ENCODE peak calls at places on chromosomes 1 and 21, in five cellular contexts. T is AG10803, H is sigmoid colon, Q is heart right ventricle, Z is lung. D is an unnamed sample.

GRCh38 chr1:48309564-48310082 is 87.1 kb downstream of the SLC5A9 start:
- DNase-seq in T (no peak), H (no peak), Q (no peak), Z (no peak), D (no peak)

GRCh38 chr1:201346337-201346939 is 31.0 kb downstream of the TNNT2 start:
- DNase-seq in T (peak), H (no peak), Q (no peak), Z (peak), D (peak)

GRCh38 chr1:214516434-214517326 is 34.7 kb downstream of the PTPN14 start:
- DNase-seq in T (no peak), H (no peak), Q (no peak), Z (no peak), D (no peak)

GRCh38 chr1:25360596-25361581 is 22.8 kb downstream of the TMEM50A start:
- DNase-seq in T (peak), H (no peak), Q (no peak), Z (no peak), D (peak)

GRCh38 chr1:9843576-9843945 is 19.8 kb upstream of the CLSTN1 start:
- DNase-seq in T (no peak), H (peak), Q (no peak), Z (no peak), D (no peak)

GRCh38 chr1:87968259-87968955 is 639.7 kb downstream of the LMO4 start:
- DNase-seq in T (peak), H (peak), Q (peak), Z (no peak), D (no peak)

GRCh38 chr1:95352767-95353166 is 118.8 kb downstream of the RWDD3 start:
- DNase-seq in T (no peak), H (no peak), Q (no peak), Z (peak), D (no peak)

GRCh38 chr1:116560704-116561490 is 9.9 kb downstream of the CD58 start:
- DNase-seq in T (no peak), H (no peak), Q (no peak), Z (no peak), D (no peak)

GRCh38 chr1:193421487-193421886 is 235.1 kb upstream of the B3GALT2 start:
- DNase-seq in T (no peak), H (no peak), Q (no peak), Z (no peak), D (no peak)

GRCh38 chr1:46533179-46533864 is 18.1 kb downstream of the KNCN start:
- DNase-seq in T (peak), H (no peak), Q (peak), Z (no peak), D (peak)

GRCh38 chr1:93576346-93576745 is 105.3 kb downstream of the BCAR3 start:
- DNase-seq in T (peak), H (peak), Q (peak), Z (no peak), D (no peak)

GRCh38 chr1:8121261-8122159 is 95.4 kb upstream of the ERRFI1 start:
- DNase-seq in T (peak), H (peak), Q (no peak), Z (peak), D (peak)

GRCh38 chr1:108482708-108483107 is 32.6 kb downstream of the NBPF6 start:
- DNase-seq in T (no peak), H (no peak), Q (no peak), Z (no peak), D (no peak)

GRCh38 chr1:4483031-4483625 is 171.3 kb upstream of the AJAP1 start:
- DNase-seq in T (no peak), H (peak), Q (no peak), Z (no peak), D (no peak)

GRCh38 chr21:46564391-46564790 is 40.5 kb downstream of the S100B start:
- DNase-seq in T (peak), H (no peak), Q (no peak), Z (no peak), D (no peak)

GRCh38 chr1:203325004-203325417 is 19.7 kb downstream of the BTG2 start:
- DNase-seq in T (no peak), H (no peak), Q (no peak), Z (no peak), D (no peak)

GRCh38 chr1:10975567-10976326 is 36.7 kb upstream of the TARDBP start:
- DNase-seq in T (peak), H (peak), Q (no peak), Z (no peak), D (peak)

GRCh38 chr1:63886348-63886747 is 112.5 kb downstream of the ROR1 start:
- DNase-seq in T (no peak), H (no peak), Q (no peak), Z (no peak), D (no peak)
- H3K4me3 ChIP-seq in T (no peak), H (no peak), Q (no peak), Z (no peak), D (no peak)

GRCh38 chr21:16993416-16994044 is 519.3 kb upstream of the CXADR start:
- DNase-seq in T (no peak), H (no peak), Q (no peak), Z (no peak), D (no peak)

GRCh38 chr21:16992448-16992847 is 520.4 kb upstream of the CXADR start:
- DNase-seq in T (no peak), H (no peak), Q (no peak), Z (no peak), D (no peak)
- TF ChIP-seq CTCF in T (no peak), H (no peak), Q (no peak), Z (no peak), D (no peak)

GRCh38 chr1:29999595-29999994 is 723.8 kb downstream of the MATN1 start:
- DNase-seq in T (no peak), H (no peak), Q (no peak), Z (peak), D (no peak)

GRCh38 chr1:30001011-30001410 is 722.4 kb downstream of the MATN1 start:
- DNase-seq in T (no peak), H (no peak), Q (no peak), Z (no peak), D (no peak)

GRCh38 chr1:29993950-29994349 is 729.4 kb downstream of the MATN1 start:
- DNase-seq in T (no peak), H (no peak), Q (no peak), Z (no peak), D (no peak)

GRCh38 chr1:30001452-30002039 is 721.8 kb downstream of the MATN1 start:
- DNase-seq in T (no peak), H (no peak), Q (no peak), Z (no peak), D (no peak)

GRCh38 chr1:29998686-29999085 is 724.7 kb downstream of the MATN1 start:
- DNase-seq in T (no peak), H (no peak), Q (no peak), Z (no peak), D (no peak)
- H3K4me3 ChIP-seq in T (no peak), H (no peak), Q (no peak), Z (no peak), D (no peak)

GRCh38 chr1:205568135-205568468 is 63.6 kb downstream of the CDK18 start:
- DNase-seq in T (no peak), H (peak), Q (no peak), Z (no peak), D (no peak)

GRCh38 chr1:205569411-205570172 is 62.2 kb downstream of the ELK4 start:
- DNase-seq in T (no peak), H (peak), Q (no peak), Z (no peak), D (no peak)

GRCh38 chr1:205567716-205568115 is 63.2 kb downstream of the CDK18 start:
- DNase-seq in T (no peak), H (peak), Q (no peak), Z (no peak), D (no peak)

GRCh38 chr1:205570173-205570501 is 61.7 kb downstream of the ELK4 start:
- DNase-seq in T (no peak), H (peak), Q (no peak), Z (no peak), D (no peak)

GRCh38 chr1:205568469-205569361 is 63.1 kb downstream of the ELK4 start:
- DNase-seq in T (no peak), H (peak), Q (no peak), Z (no peak), D (no peak)
- TF ChIP-seq CTCF in T (peak), H (no peak), Q (peak), Z (no peak), D (no peak)

GRCh38 chr1:78658901-78659300 is 9.3 kb downstream of the IFI44 start:
- DNase-seq in T (no peak), H (no peak), Q (no peak), Z (no peak), D (no peak)
- H3K4me3 ChIP-seq in T (no peak), H (no peak), Q (no peak), Z (no peak), D (no peak)

GRCh38 chr1:197178998-197179397 is 32.5 kb upstream of the ASPM start:
- DNase-seq in T (peak), H (no peak), Q (no peak), Z (no peak), D (no peak)
- TF ChIP-seq CTCF in T (peak), H (no peak), Q (no peak), Z (no peak), D (no peak)

GRCh38 chr1:18956189-18957135 is at the start of gene IFFO2:
- DNase-seq in T (peak), H (peak), Q (peak), Z (peak), D (peak)

GRCh38 chr1:18957136-18957521 is 653 bp upstream of the IFFO2 start:
- DNase-seq in T (no peak), H (no peak), Q (no peak), Z (no peak), D (peak)

GRCh38 chr1:18959591-18959990 is 3.1 kb upstream of the IFFO2 start:
- DNase-seq in T (no peak), H (peak), Q (no peak), Z (no peak), D (no peak)

GRCh38 chr1:18955442-18956188 is 861 bp downstream of the IFFO2 start:
- DNase-seq in T (no peak), H (no peak), Q (peak), Z (no peak), D (peak)

GRCh38 chr1:18957532-18958295 is 1.2 kb upstream of the IFFO2 start:
- DNase-seq in T (no peak), H (no peak), Q (no peak), Z (no peak), D (peak)
- H3K4me3 ChIP-seq in T (peak), H (peak), Q (no peak), Z (no peak), D (no peak)

GRCh38 chr1:85393490-85393889 is 71.5 kb downstream of the DDAH1 start:
- DNase-seq in T (no peak), H (no peak), Q (no peak), Z (no peak), D (no peak)

GRCh38 chr1:85394130-85394529 is 70.8 kb downstream of the DDAH1 start:
- DNase-seq in T (no peak), H (no peak), Q (no peak), Z (no peak), D (no peak)

GRCh38 chr1:85396194-85396593 is 68.8 kb downstream of the DDAH1 start:
- DNase-seq in T (no peak), H (no peak), Q (no peak), Z (no peak), D (no peak)

GRCh38 chr1:85397490-85398044 is 67.4 kb downstream of the DDAH1 start:
- DNase-seq in T (no peak), H (no peak), Q (no peak), Z (no peak), D (no peak)

GRCh38 chr1:85398391-85399064 is 66.4 kb downstream of the DDAH1 start:
- DNase-seq in T (peak), H (no peak), Q (no peak), Z (no peak), D (no peak)
- TF ChIP-seq CTCF in T (peak), H (no peak), Q (peak), Z (no peak), D (peak)

DNA sequence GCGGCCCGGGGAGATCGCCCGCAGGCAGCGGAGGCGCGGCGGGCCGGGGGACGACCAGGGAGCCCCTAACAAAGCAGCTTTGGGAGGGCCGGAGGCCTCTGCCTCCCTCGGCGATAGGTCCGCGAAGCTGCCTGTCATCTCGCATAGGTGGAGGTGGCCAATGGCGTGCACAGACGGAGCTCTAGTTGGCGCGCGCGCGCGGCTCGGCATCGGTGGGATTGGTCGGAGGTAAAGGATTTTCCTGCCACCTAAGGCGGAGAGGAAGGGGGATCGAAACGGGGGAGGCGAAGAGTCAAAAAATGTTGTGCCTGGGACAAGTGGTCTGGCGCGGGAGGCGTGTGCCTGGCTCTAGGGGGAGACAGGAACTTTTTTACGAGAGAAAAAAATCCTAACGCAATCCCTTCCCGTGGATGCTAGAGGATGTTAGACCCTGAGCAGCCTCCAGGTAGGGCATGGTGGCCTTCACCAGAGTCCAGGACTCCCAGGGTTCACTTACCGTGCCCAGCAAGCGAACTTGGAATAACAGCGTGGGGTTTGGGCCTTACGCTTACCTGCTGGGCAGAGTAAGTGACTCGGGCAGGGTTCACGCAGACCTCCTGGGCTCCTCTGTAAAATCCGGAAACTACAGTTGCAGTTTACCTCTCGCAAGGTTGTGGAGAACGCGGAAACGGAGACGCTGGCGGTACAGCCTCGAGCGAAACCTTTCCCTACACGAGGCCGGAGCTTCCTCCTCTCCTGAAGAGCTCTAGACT is 99.9 kb upstream of the SOD1 start:
- DNase-seq in T (peak), H (peak), Q (peak), Z (peak), D (peak)
- H3K4me3 ChIP-seq in T (peak), H (peak), Q (peak), Z (peak), D (peak)

GRCh38 chr1:27427836-27428315 is 35.5 kb downstream of the GPR3 start:
- DNase-seq in T (no peak), H (no peak), Q (no peak), Z (no peak), D (no peak)

GRCh38 chr1:27427329-27427728 is 34.9 kb downstream of the GPR3 start:
- DNase-seq in T (no peak), H (no peak), Q (no peak), Z (no peak), D (no peak)

GRCh38 chr1:27428316-27429028 is 36.0 kb downstream of the GPR3 start:
- DNase-seq in T (peak), H (peak), Q (peak), Z (no peak), D (peak)

GRCh38 chr1:27429029-27429425 is 36.6 kb downstream of the GPR3 start:
- DNase-seq in T (no peak), H (no peak), Q (no peak), Z (no peak), D (no peak)

GRCh38 chr1:27430903-27431653 is 38.7 kb downstream of the GPR3 start:
- DNase-seq in T (peak), H (no peak), Q (no peak), Z (no peak), D (no peak)
- TF ChIP-seq CTCF in T (no peak), H (no peak), Q (no peak), Z (no peak), D (no peak)

D was measured in kidney.